ENCODE peak calls at places on chromosomes 5 and 9, in ten cellular contexts. A, V, Z, G, W, R, D, U, Y and T are unnamed samples. For H3K4me1, the result is how much of the 10 kb centered on the place peaks cover.

GRCh38 chr5:141858084-141858765 is 20.0 kb downstream of the PCDH1 start:
- DNase-seq in W (no peak), Y (no peak), R (no peak), Z (no peak), G (no peak), A (no peak), V (no peak), D (peak), U (no peak), T (no peak)

GRCh38 chr5:67244345-67244793 is 47.8 kb upstream of the CD180 start:
- DNase-seq in V (no peak), Z (no peak), Y (peak), U (no peak), D (no peak), R (no peak), G (no peak), A (no peak), W (no peak), T (no peak)

GRCh38 chr5:33936381-33937016 is at the start of gene RXFP3:
- DNase-seq in Y (no peak), U (no peak), R (no peak), G (no peak), A (no peak), Z (no peak), V (no peak), D (no peak), W (no peak), T (no peak)

GRCh38 chr5:54087436-54087835 is 222.9 kb downstream of the ARL15 start:
- DNase-seq in A (no peak), U (no peak), G (no peak), Y (peak), Z (no peak), R (no peak), W (no peak), V (no peak), D (no peak), T (no peak)

GRCh38 chr5:143398451-143399237 is 4.8 kb downstream of the NR3C1 start:
- DNase-seq in D (no peak), Z (no peak), V (no peak), W (no peak), Y (peak), A (no peak), U (no peak), G (no peak), R (no peak), T (no peak)

GRCh38 chr9:106127771-106128170 is 433.4 kb downstream of the TMEM38B start:
- DNase-seq in U (no peak), W (no peak), Y (no peak), A (no peak), V (no peak), R (no peak), D (no peak), G (no peak), Z (no peak), T (no peak)

GRCh38 chr5:158234323-158235158 is 375.6 kb upstream of the CLINT1 start:
- DNase-seq in A (no peak), R (no peak), D (no peak), V (no peak), G (no peak), W (no peak), U (no peak), Z (no peak), Y (no peak), T (no peak)

GRCh38 chr9:128215491-128216404 is 12.6 kb downstream of the DNM1 start:
- DNase-seq in Z (peak), Y (peak), U (no peak), R (no peak), A (no peak), D (no peak), V (no peak), W (peak), G (no peak), T (no peak)

GRCh38 chr5:4584982-4585381 is 555.1 kb upstream of the ADAMTS16 start:
- DNase-seq in W (no peak), Y (no peak), V (no peak), Z (no peak), A (no peak), U (no peak), D (no peak), R (no peak), G (no peak), T (no peak)

GRCh38 chr5:180532268-180532667 is 38.1 kb downstream of the CNOT6 start:
- DNase-seq in G (no peak), V (no peak), A (no peak), Z (no peak), Y (no peak), W (no peak), R (no peak), U (no peak), D (no peak), T (no peak)

GRCh38 chr5:57538341-57538955 is 55.8 kb upstream of the ACTBL2 start:
- DNase-seq in U (no peak), D (no peak), A (no peak), Y (no peak), R (no peak), W (no peak), G (no peak), V (no peak), Z (peak), T (no peak)

GRCh38 chr5:144191998-144192397 is 21.3 kb downstream of the KCTD16 start:
- DNase-seq in W (no peak), R (no peak), D (no peak), G (peak), Z (peak), V (no peak), Y (peak), U (no peak), A (no peak), T (no peak)

GRCh38 chr9:754150-754931 is 87.2 kb upstream of the DMRT1 start:
- DNase-seq in V (no peak), Y (no peak), A (no peak), Z (no peak), U (no peak), W (no peak), G (no peak), R (no peak), D (no peak), T (no peak)

GRCh38 chr5:67292201-67292940 is 95.8 kb upstream of the CD180 start:
- DNase-seq in Y (no peak), V (no peak), D (no peak), U (no peak), A (no peak), G (no peak), W (no peak), Z (no peak), R (no peak), T (no peak)

GRCh38 chr9:129486496-129487306 is 134.2 kb downstream of the C9orf50 start:
- DNase-seq in Z (peak), V (peak), A (no peak), G (no peak), W (peak), D (peak), R (peak), U (no peak), Y (no peak), T (peak)

GRCh38 chr9:111231801-111232580 is 98.0 kb downstream of the OR2K2 start:
- DNase-seq in G (no peak), Z (no peak), D (no peak), A (no peak), W (no peak), V (no peak), Y (no peak), R (no peak), U (no peak), T (no peak)

GRCh38 chr5:37896159-37896558 is 56.3 kb upstream of the GDNF start:
- DNase-seq in W (no peak), G (no peak), Y (no peak), U (no peak), A (no peak), R (no peak), V (no peak), D (no peak), Z (no peak), T (no peak)

GRCh38 chr5:2981035-2981434 is 229.6 kb upstream of the IRX2 start:
- DNase-seq in U (no peak), W (no peak), D (no peak), Z (no peak), V (no peak), G (no peak), R (no peak), Y (no peak), A (no peak), T (no peak)

GRCh38 chr9:114117996-114118830 is 19.1 kb upstream of the KIF12 start:
- DNase-seq in U (no peak), V (peak), A (no peak), D (peak), Z (no peak), Y (no peak), G (no peak), W (no peak), R (peak), T (no peak)

GRCh38 chr5:1725641-1726468 is 73.8 kb downstream of the MRPL36 start:
- DNase-seq in U (no peak), G (no peak), D (peak), A (no peak), V (peak), Y (no peak), W (no peak), R (no peak), Z (no peak), T (no peak)

GRCh38 chr5:73640861-73641320 is 14.9 kb downstream of the ARHGEF28 start:
- DNase-seq in Y (peak), R (no peak), A (no peak), V (no peak), D (no peak), G (no peak), W (no peak), U (no peak), Z (no peak), T (no peak)

GRCh38 chr5:80495891-80496290 is 8.0 kb downstream of the FAM151B start:
- DNase-seq in W (no peak), G (no peak), R (no peak), A (no peak), Y (no peak), U (no peak), Z (no peak), D (no peak), V (no peak), T (no peak)

GRCh38 chr5:137022043-137022442 is 477.1 kb downstream of the SPOCK1 start:
- DNase-seq in U (no peak), A (no peak), Y (no peak), V (no peak), G (no peak), R (no peak), W (peak), Z (no peak), D (no peak), T (no peak)

GRCh38 chr9:96505316-96505991 is 55.5 kb downstream of the HABP4 start:
- DNase-seq in U (no peak), Y (no peak), D (no peak), R (no peak), A (no peak), Z (no peak), V (no peak), G (no peak), W (no peak), T (no peak)

GRCh38 chr9:96501981-96502833 is 52.2 kb downstream of the HABP4 start:
- DNase-seq in U (no peak), R (no peak), W (no peak), Y (no peak), V (no peak), G (no peak), Z (no peak), A (no peak), D (no peak), T (no peak)

GRCh38 chr9:96500696-96501660 is 51.0 kb downstream of the HABP4 start:
- DNase-seq in W (no peak), U (no peak), G (no peak), V (no peak), D (no peak), A (no peak), Z (no peak), R (no peak), Y (no peak), T (no peak)

GRCh38 chr9:96508227-96508940 is 58.4 kb downstream of the HABP4 start:
- DNase-seq in R (no peak), Z (no peak), V (no peak), Y (peak), D (no peak), G (no peak), U (no peak), W (no peak), A (no peak), T (no peak)

DNA sequence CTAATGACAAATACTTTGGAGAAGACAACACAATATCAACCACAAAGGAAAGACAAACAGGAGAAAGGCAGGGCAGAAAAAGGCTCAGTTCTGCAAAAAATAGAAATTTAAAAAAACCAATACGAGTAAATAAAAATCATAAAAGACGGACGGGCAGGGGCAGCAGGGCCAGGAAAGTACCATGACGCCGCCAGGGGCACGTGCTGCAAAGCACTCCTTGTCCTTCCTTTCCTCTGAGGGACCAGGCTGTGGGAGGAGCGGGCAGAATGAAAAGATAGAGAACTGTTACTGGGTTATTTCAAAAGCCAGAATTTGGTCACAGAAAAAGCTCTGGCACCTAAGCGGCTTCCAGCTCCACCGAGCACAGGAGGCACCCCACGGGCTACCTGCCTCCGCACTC is 53.9 kb downstream of the HABP4 start:
- DNase-seq in G (no peak), U (no peak), D (no peak), A (no peak), Z (no peak), W (no peak), R (no peak), Y (no peak), V (no peak), T (no peak)
- TF ChIP-seq POLR2A in G (no peak), U (no peak), D (no peak), A (no peak), Z (no peak), W (no peak), R (no peak), Y (no peak), V (no peak), T (no peak)

DNA sequence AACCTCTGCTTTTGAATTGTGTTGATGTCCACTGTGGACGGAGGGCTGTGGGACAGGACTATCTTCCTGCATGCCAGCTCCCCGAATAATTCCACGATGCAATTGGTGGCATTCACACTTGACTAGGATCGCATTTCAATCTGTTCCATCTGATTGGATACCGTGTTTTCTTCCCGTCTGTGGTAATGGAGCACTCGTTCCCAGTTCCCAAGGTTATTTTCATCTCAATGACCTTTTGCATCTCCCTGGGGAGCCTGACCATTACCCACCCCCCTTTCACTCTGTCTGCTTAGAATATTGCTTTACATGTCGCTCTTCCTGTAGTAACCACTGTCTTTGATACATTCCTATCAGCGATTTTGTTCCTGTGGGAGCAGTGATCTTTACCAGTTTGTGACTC is 402.2 kb upstream of the WWC1 start:
- DNase-seq in V (no peak), Z (no peak), U (no peak), R (no peak), Y (no peak), W (no peak), A (no peak), D (no peak), G (no peak), T (no peak)
- H3K4me3 ChIP-seq in V (no peak), Z (no peak), U (no peak), R (no peak), Y (no peak), W (no peak), A (no peak), D (no peak), G (no peak), T (no peak)

GRCh38 chr5:164191240-164191639 is 685.8 kb downstream of the MAT2B start:
- DNase-seq in U (peak), G (no peak), R (peak), Z (no peak), V (peak), Y (peak), D (peak), W (peak), A (no peak), T (no peak)

GRCh38 chr5:164188733-164189148 is 683.3 kb downstream of the MAT2B start:
- DNase-seq in Z (no peak), Y (peak), U (no peak), D (no peak), V (no peak), W (no peak), R (no peak), G (no peak), A (no peak), T (no peak)

GRCh38 chr5:164185000-164185399 is 679.6 kb downstream of the MAT2B start:
- DNase-seq in G (no peak), D (no peak), A (no peak), V (no peak), Z (no peak), Y (no peak), U (no peak), R (no peak), W (no peak), T (no peak)

GRCh38 chr5:164186550-164186949 is 681.1 kb downstream of the MAT2B start:
- DNase-seq in Z (no peak), G (no peak), R (no peak), U (no peak), D (no peak), W (no peak), A (no peak), Y (no peak), V (no peak), T (no peak)

DNA sequence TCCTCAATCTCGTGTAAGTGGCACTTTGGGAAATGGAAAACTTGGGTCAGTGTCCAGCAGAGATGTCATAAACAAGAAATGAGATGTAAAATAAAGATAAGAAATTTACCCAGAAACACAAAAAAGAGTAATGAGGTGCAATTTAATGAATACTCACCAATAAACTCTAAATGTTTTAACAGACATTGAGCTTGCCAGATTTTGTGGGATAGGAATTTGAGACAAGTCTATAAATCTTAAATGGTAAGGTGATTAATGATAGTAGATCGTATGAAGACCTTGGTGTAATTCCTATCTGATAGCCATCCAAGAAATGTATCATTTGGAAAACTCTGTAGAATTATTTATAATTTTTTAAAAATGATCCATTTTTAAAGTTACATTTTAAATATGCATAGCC is 682.4 kb downstream of the MAT2B start:
- DNase-seq in W (no peak), G (no peak), D (no peak), Y (no peak), A (no peak), U (no peak), R (no peak), Z (no peak), V (no peak), T (no peak)
- H3K4me1 ChIP-seq in W (under half), G (under half), D (under half), Y (under half), A (under half), U (under half), R (under half), Z (under half), V (under half), T (under half)

DNA sequence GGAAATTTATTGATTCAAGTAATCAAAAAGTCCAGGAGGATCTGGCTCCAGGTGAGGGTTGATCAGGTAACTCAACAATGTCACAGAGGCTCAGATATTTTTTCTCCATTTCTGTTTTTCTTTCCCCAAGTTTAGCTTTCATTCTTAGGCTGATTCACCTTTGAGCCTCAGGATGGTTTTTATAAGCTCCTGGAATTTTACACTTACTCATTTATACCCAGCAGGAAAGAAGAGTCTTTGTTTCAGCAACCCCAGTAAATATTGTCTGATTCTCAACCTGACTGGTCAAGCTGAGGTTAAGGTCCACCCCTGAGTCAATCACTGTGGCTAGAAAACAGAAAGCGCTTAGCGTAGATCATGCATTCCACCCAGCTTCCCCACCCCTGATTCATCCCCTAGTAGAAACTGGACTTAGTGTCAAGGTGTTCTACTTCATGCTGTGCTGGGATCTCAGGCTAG is 500.6 kb downstream of the KIF4B start:
- DNase-seq in D (no peak), U (no peak), Z (peak), Y (no peak), A (no peak), G (no peak), W (no peak), V (no peak), R (no peak), T (no peak)
- TF ChIP-seq POLR2A in D (no peak), U (no peak), Z (no peak), Y (no peak), A (no peak), G (no peak), W (no peak), V (no peak), R (no peak), T (no peak)

GRCh38 chr5:132821791-132822190 is 8.7 kb downstream of the SHROOM1 start:
- DNase-seq in U (no peak), V (no peak), D (no peak), Z (no peak), Y (peak), R (no peak), G (no peak), W (no peak), A (no peak), T (no peak)

GRCh38 chr5:132824426-132824825 is 6.0 kb downstream of the SHROOM1 start:
- DNase-seq in D (no peak), W (no peak), Z (no peak), U (no peak), R (no peak), V (no peak), A (no peak), Y (no peak), G (no peak), T (no peak)

GRCh38 chr5:132822650-132823480 is 7.6 kb downstream of the SHROOM1 start:
- DNase-seq in G (no peak), Z (no peak), U (no peak), A (no peak), W (no peak), R (peak), V (no peak), Y (no peak), D (no peak), T (peak)

GRCh38 chr5:132825165-132825823 is 5.2 kb downstream of the SHROOM1 start:
- DNase-seq in A (no peak), Y (no peak), D (no peak), G (no peak), V (no peak), U (no peak), R (no peak), W (no peak), Z (no peak), T (no peak)

GRCh38 chr5:132823481-132824050 is 6.9 kb downstream of the SHROOM1 start:
- DNase-seq in A (no peak), Z (no peak), G (no peak), W (no peak), D (no peak), U (no peak), R (no peak), Y (no peak), V (no peak), T (no peak)
- H3K4me3 ChIP-seq in A (peak), Z (no peak), G (no peak), W (peak), D (peak), U (peak), R (no peak), Y (no peak), V (no peak), T (no peak)

GRCh38 chr5:149765932-149766331 is 35.8 kb downstream of the PPARGC1B start:
- DNase-seq in Z (peak), G (peak), R (no peak), V (no peak), A (no peak), D (no peak), W (no peak), Y (no peak), U (no peak), T (no peak)
- H3K4me1 ChIP-seq in Z (under half), G (under half), R (under half), V (under half), A (half or more), D (under half), W (under half), Y (under half), U (under half), T (under half)

GRCh38 chr9:134366223-134367031 is 40.2 kb downstream of the RXRA start:
- DNase-seq in W (peak), A (peak), G (no peak), Z (peak), R (peak), D (peak), V (peak), U (peak), Y (peak), T (peak)
- TF ChIP-seq POLR2A in W (peak), A (no peak), G (no peak), Z (peak), R (peak), D (no peak), V (peak), U (no peak), Y (no peak), T (no peak)

GRCh38 chr5:69414885-69415583 is at the start of gene MARVELD2:
- DNase-seq in G (peak), W (peak), R (peak), Y (peak), D (peak), Z (peak), A (no peak), V (peak), U (peak), T (peak)

GRCh38 chr5:69416180-69416579 is 1.3 kb downstream of the MARVELD2 start:
- DNase-seq in A (no peak), R (no peak), Z (no peak), U (no peak), G (no peak), Y (no peak), W (no peak), V (no peak), D (no peak), T (no peak)

GRCh38 chr5:69415584-69415958 is 655 bp downstream of the MARVELD2 start:
- DNase-seq in Y (peak), G (peak), D (peak), Z (no peak), R (peak), V (peak), A (no peak), W (no peak), U (peak), T (no peak)

GRCh38 chr5:69418559-69418958 is 3.6 kb downstream of the MARVELD2 start:
- DNase-seq in Y (no peak), U (no peak), D (no peak), Z (no peak), A (no peak), G (no peak), V (no peak), R (no peak), W (no peak), T (no peak)

GRCh38 chr5:69416699-69417098 is 1.8 kb downstream of the MARVELD2 start:
- DNase-seq in U (no peak), D (no peak), A (no peak), V (no peak), Y (no peak), R (no peak), G (no peak), W (no peak), Z (no peak), T (no peak)
- H3K4me3 ChIP-seq in U (no peak), D (peak), A (no peak), V (no peak), Y (no peak), R (no peak), G (no peak), W (no peak), Z (no peak), T (no peak)